ENCODE peak calls at places on chromosome X, in eight cellular contexts. N is mesendoderm; O is PC-9; V is psoas muscle; Z is ascending aorta; R is CD8-positive, alpha-beta memory T cell; U is stomach; Q is testis. W is an unnamed sample. For H3K27me3 and H3K4me1, the result is how much of the 10 kb centered on the place peaks cover.

GRCh38 chrX:112714357-112714918 is 34.7 kb upstream of the LHFPL1 start:
- DNase-seq in N (no peak), O (no peak), V (no peak), Z (no peak), R (no peak), U (no peak), Q (no peak), W (no peak)

GRCh38 chrX:25049347-25049746 is 33.6 kb upstream of the ARX start:
- DNase-seq in N (no peak), O (no peak), V (no peak), Z (no peak), R (no peak), U (no peak), Q (no peak), W (no peak)

GRCh38 chrX:134633832-134634231 is 24.4 kb downstream of the PLAC1 start:
- DNase-seq in N (no peak), O (no peak), V (no peak), Z (no peak), R (no peak), U (no peak), Q (no peak), W (no peak)

GRCh38 chrX:130636277-130636676 is 234.5 kb downstream of the RBMX2 start:
- DNase-seq in N (no peak), O (no peak), V (no peak), Z (no peak), R (no peak), U (no peak), Q (no peak), W (no peak)

GRCh38 chrX:119105826-119106225 is 21.8 kb downstream of the KIAA1210 start:
- DNase-seq in N (no peak), O (no peak), V (no peak), Z (no peak), R (no peak), U (no peak), Q (no peak), W (no peak)

GRCh38 chrX:97039363-97040029 is 155.8 kb downstream of the RPA4 start:
- DNase-seq in N (no peak), O (no peak), V (no peak), Z (no peak), R (no peak), U (peak), Q (peak), W (peak)

GRCh38 chrX:110847334-110847733 is 51.7 kb upstream of the CHRDL1 start:
- DNase-seq in N (peak), O (peak), V (no peak), Z (no peak), R (peak), U (no peak), Q (no peak), W (no peak)

GRCh38 chrX:134443461-134443860 is 16.5 kb upstream of the HPRT1 start:
- DNase-seq in N (no peak), O (no peak), V (no peak), Z (no peak), R (no peak), U (no peak), Q (peak), W (no peak)

GRCh38 chrX:24149346-24150050 is at the start of gene ZFX:
- DNase-seq in N (peak), O (peak), V (peak), Z (no peak), R (peak), U (peak), Q (peak), W (peak)

GRCh38 chrX:128020701-128021100 is 31.5 kb downstream of the ACTRT1 start:
- DNase-seq in N (peak), O (peak), V (no peak), Z (no peak), R (no peak), U (no peak), Q (no peak), W (no peak)

GRCh38 chrX:107628662-107629532 is 587 bp downstream of the PRPS1 start:
- DNase-seq in N (peak), O (peak), V (peak), Z (no peak), R (peak), U (no peak), Q (peak), W (peak)

GRCh38 chrX:151988706-151989299 is 14.3 kb upstream of the GABRE start:
- DNase-seq in N (peak), O (no peak), V (no peak), Z (no peak), R (no peak), U (no peak), Q (no peak), W (no peak)

GRCh38 chrX:148371251-148371650 is 129.2 kb upstream of the AFF2 start:
- DNase-seq in N (no peak), O (no peak), V (no peak), Z (no peak), R (no peak), U (no peak), Q (no peak), W (no peak)

GRCh38 chrX:129629837-129630236 is 24.9 kb downstream of the APLN start:
- DNase-seq in N (no peak), O (no peak), V (no peak), Z (no peak), R (no peak), U (no peak), Q (no peak), W (no peak)

GRCh38 chrX:45324941-45325340 is 124.3 kb upstream of the DIPK2B start:
- DNase-seq in N (no peak), O (no peak), V (no peak), Z (no peak), R (no peak), U (no peak), Q (no peak), W (no peak)

GRCh38 chrX:129925305-129926092 is 19.5 kb downstream of the UTP14A start:
- DNase-seq in N (peak), O (peak), V (peak), Z (no peak), R (peak), U (peak), Q (peak), W (peak)

GRCh38 chrX:49153467-49153866 is 9.1 kb upstream of the MAGIX start:
- DNase-seq in N (no peak), O (no peak), V (no peak), Z (no peak), R (no peak), U (no peak), Q (no peak), W (no peak)

GRCh38 chrX:130539721-130540321 is 138.0 kb downstream of the RBMX2 start:
- DNase-seq in N (peak), O (peak), V (peak), Z (no peak), R (peak), U (peak), Q (peak), W (peak)

GRCh38 chrX:68936608-68937007 is 107.8 kb downstream of the EFNB1 start:
- DNase-seq in N (no peak), O (peak), V (no peak), Z (no peak), R (no peak), U (peak), Q (no peak), W (no peak)

GRCh38 chrX:74325130-74326059 is 21.4 kb downstream of the ZCCHC13 start:
- DNase-seq in N (peak), O (no peak), V (no peak), Z (no peak), R (no peak), U (no peak), Q (no peak), W (peak)

GRCh38 chrX:96837808-96838207 is 45.9 kb upstream of the RPA4 start:
- DNase-seq in N (peak), O (peak), V (no peak), Z (no peak), R (no peak), U (no peak), Q (no peak), W (no peak)

GRCh38 chrX:65689377-65689776 is 21.9 kb downstream of the MSN start:
- DNase-seq in N (peak), O (peak), V (no peak), Z (no peak), R (no peak), U (no peak), Q (no peak), W (no peak)

GRCh38 chrX:47198026-47198686 is 4.5 kb downstream of the UBA1 start:
- DNase-seq in N (peak), O (no peak), V (peak), Z (no peak), R (no peak), U (no peak), Q (no peak), W (no peak)

GRCh38 chrX:34598360-34598759 is 58.7 kb downstream of the TMEM47 start:
- DNase-seq in N (no peak), O (no peak), V (no peak), Z (no peak), R (no peak), U (no peak), Q (no peak), W (no peak)

GRCh38 chrX:23694606-23695005 is 27.3 kb downstream of the PRDX4 start:
- DNase-seq in N (peak), O (peak), V (peak), Z (no peak), R (peak), U (peak), Q (peak), W (peak)

GRCh38 chrX:108270280-108270679 is 167.9 kb downstream of the COL4A6 start:
- DNase-seq in N (no peak), O (no peak), V (no peak), Z (no peak), R (no peak), U (no peak), Q (no peak), W (no peak)

GRCh38 chrX:100652266-100652665 is 8.3 kb downstream of the SRPX2 start:
- DNase-seq in N (no peak), O (no peak), V (no peak), Z (no peak), R (no peak), U (no peak), Q (no peak), W (no peak)

GRCh38 chrX:47900833-47901232 is 64.1 kb downstream of the ZNF81 start:
- DNase-seq in N (no peak), O (no peak), V (no peak), Z (no peak), R (no peak), U (no peak), Q (no peak), W (no peak)

DNA sequence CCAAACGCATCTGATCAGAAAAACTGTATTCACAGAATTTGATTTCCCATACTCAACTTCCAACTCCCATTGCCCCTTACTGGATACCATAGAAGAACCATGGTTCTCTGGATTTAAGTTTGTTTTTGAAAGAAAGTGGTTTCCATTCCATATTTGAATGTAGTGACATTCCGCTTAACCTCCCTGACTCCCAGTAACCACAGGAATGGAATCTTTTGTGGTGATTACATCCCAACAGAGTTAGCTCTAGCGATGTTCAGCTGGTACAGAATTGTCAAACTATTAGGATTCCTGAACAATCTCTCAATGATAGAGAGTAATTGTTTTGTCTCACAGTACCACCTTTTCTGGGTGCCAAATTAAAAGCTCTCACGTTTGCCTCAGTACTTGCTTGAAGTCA is 1.7 kb downstream of the NUDT10 start:
- DNase-seq in N (no peak), O (no peak), V (no peak), Z (no peak), R (no peak), U (no peak), Q (no peak), W (no peak)
- H3K4me3 ChIP-seq in N (no peak), O (no peak), V (no peak), Z (no peak), R (no peak), U (no peak), Q (peak), W (no peak)

DNA sequence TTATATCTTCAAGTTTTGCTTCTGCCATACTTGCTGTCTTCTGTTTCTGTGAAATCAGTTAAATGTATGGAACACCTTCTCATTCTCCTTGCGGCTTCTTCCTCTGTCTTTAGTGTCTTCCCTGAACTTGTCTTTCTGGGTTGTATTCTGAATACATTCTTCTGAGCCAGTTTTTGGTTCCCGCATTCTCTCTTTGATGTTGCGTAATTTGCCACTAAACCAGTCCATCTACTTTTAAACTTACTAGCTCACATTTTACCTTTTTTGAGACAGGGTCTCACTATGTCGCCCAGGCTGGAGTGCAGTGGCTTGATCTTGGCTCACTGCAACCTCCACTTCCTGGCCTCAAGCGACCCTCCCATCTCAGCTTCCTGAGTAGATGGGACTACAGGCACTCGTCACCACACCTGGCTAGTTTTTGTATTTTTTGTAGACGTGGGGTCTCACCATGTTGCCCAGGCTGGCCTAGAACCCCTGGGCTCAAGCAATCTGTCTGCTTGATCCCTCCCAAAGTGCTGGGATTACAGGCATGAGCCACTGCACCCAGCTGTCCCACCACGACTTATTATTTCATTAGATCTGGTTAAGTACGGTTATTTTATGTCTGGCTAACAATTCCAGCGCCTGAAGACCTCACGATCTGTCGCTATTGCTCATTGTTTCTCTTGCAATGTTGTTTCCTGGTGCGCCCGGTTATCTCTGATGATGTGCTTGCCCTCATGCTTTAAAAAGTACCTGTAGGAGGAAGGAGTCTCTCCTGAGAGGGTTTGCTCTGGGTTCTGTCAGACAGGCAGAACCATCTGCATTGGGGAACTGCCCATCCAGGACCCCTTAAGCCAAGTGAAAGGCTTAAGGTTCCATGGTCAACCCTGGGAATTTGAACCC is 9.8 kb upstream of the FAM3A start:
- DNase-seq in N (no peak), O (no peak), V (no peak), Z (no peak), R (no peak), U (no peak), Q (no peak), W (no peak)
- H3K27me3 ChIP-seq in N (under half), O (under half), V (under half), Z (under half), R (under half), U (under half), Q (under half), W (under half)

GRCh38 chrX:10110316-10110932 is 46.4 kb upstream of the CLCN4 start:
- DNase-seq in N (no peak), O (no peak), V (no peak), Z (no peak), R (no peak), U (no peak), Q (no peak), W (no peak)
- H3K4me1 ChIP-seq in N (under half), O (under half), V (under half), Z (under half), R (half or more), U (under half), Q (under half), W (under half)

GRCh38 chrX:132710756-132711155 is 221.9 kb upstream of the MBNL3 start:
- DNase-seq in N (no peak), O (no peak), V (no peak), Z (no peak), R (no peak), U (no peak), Q (no peak), W (no peak)

GRCh38 chrX:132714913-132715312 is 226.1 kb upstream of the MBNL3 start:
- DNase-seq in N (no peak), O (no peak), V (no peak), Z (no peak), R (no peak), U (no peak), Q (no peak), W (no peak)

GRCh38 chrX:132718411-132718810 is 229.6 kb upstream of the MBNL3 start:
- DNase-seq in N (no peak), O (no peak), V (no peak), Z (no peak), R (no peak), U (no peak), Q (no peak), W (no peak)

DNA sequence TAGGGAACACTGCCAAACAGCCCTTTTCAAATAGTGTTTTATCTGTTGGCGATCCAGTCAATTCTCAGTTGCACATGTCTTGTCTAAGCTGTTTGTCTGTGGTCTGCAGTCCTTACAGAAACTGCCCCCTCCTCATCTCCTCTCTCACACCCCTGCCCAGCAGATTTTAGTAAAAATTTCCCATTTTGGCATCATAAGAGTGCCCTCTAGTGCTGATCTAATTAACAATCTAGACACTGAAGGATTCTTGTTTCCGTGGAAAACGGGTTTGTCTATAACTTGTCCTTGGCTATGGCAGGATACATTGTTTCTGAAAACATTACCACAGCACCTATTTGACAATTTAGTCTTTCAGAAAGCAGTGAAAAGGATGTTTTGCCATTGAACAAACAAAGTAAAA is 227.2 kb upstream of the MBNL3 start:
- DNase-seq in N (no peak), O (no peak), V (no peak), Z (no peak), R (no peak), U (no peak), Q (no peak), W (no peak)
- H3K4me3 ChIP-seq in N (no peak), O (no peak), V (no peak), Z (no peak), R (no peak), U (no peak), Q (no peak), W (no peak)

GRCh38 chrX:105816517-105816916 is 5.8 kb upstream of the NRK start:
- DNase-seq in N (no peak), O (no peak), V (no peak), Z (no peak), R (no peak), U (no peak), Q (no peak), W (no peak)
- H3K27me3 ChIP-seq in N (under half), O (under half), V (half or more), Z (under half), R (under half), U (under half), Q (under half), W (under half)

DNA sequence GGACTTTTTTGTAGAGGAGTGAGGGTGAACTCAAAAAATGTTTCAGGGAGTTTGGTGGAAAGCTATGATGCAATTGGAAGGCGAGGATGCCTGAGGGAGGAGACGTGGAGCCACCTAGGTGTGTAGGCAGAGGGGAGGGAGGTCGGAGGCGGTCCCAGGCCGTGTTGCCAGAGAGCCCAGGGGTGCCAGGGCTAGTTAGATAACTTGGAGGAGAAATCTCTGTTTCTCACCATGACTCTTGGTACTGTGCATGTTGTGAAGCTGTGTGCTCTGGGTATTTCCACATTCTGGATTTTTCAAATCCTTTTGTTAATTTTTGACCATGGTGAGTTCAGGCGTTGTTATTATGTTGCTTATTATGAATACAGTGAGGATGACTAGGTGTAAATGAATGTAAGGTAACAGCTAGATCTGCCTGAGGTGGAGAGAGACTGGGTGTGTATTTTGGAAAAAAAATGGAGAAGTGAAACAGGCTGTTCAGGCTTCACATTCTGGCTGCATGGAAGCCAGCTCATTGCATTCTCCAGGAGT is 4.5 kb downstream of the RAB9A start:
- DNase-seq in N (peak), O (peak), V (no peak), Z (no peak), R (no peak), U (no peak), Q (no peak), W (peak)
- H3K4me1 ChIP-seq in N (under half), O (half or more), V (under half), Z (under half), R (half or more), U (half or more), Q (under half), W (half or more)

DNA sequence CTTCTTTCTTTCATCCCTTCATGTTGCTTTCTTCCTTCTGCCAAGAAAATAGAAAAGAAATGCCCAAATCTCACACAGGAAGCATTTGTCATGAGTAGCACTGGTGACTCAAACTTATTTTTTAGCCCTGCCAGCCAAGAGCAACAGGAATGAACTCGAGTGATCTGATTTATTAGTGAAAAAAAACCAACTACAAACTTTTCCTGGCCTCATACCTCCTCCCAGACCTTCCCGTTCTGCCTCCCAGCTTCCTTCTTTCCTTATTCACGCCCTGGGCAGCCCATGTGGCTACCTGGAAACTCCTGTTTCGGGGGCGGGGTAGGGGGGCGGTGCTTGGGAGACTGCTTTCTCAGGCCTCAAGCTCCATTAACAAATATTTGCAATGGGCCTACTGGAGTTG is 178.5 kb downstream of the NHS start:
- DNase-seq in N (peak), O (peak), V (no peak), Z (peak), R (no peak), U (peak), Q (no peak), W (no peak)
- H3K4me3 ChIP-seq in N (no peak), O (peak), V (no peak), Z (no peak), R (no peak), U (no peak), Q (no peak), W (no peak)

GRCh38 chrX:17497193-17497592 is 122.2 kb downstream of the NHS start:
- DNase-seq in N (no peak), O (no peak), V (no peak), Z (no peak), R (no peak), U (no peak), Q (no peak), W (no peak)

GRCh38 chrX:17499512-17499911 is 124.5 kb downstream of the NHS start:
- DNase-seq in N (peak), O (no peak), V (no peak), Z (no peak), R (no peak), U (no peak), Q (no peak), W (no peak)

GRCh38 chrX:17495052-17495451 is 120.1 kb downstream of the NHS start:
- DNase-seq in N (no peak), O (no peak), V (no peak), Z (no peak), R (no peak), U (no peak), Q (no peak), W (no peak)

GRCh38 chrX:17494231-17494630 is 119.2 kb downstream of the NHS start:
- DNase-seq in N (no peak), O (no peak), V (no peak), Z (no peak), R (no peak), U (no peak), Q (no peak), W (no peak)

GRCh38 chrX:17496407-17496806 is 121.4 kb downstream of the NHS start:
- DNase-seq in N (no peak), O (peak), V (no peak), Z (no peak), R (no peak), U (peak), Q (no peak), W (peak)
- H3K27me3 ChIP-seq in N (under half), O (under half), V (under half), Z (under half), R (under half), U (under half), Q (under half), W (under half)

W was measured in body of pancreas.